ENCODE peak calls at places on chromosomes 1 and 21, in six cellular contexts. One of them, this sample, is unnamed.

GRCh38 chr1:82160903-82161302 is 360.2 kb downstream of the ADGRL2 start:
- DNase-seq in glutamatergic neuron: no peak
- DNase-seq in GM12891: no peak
- DNase-seq in Caki2: no peak
- DNase-seq in H7: no peak
- DNase-seq in AG08396: no peak
- DNase-seq in this sample: no peak

GRCh38 chr1:63973005-63973419 is 199.2 kb downstream of the ROR1 start:
- DNase-seq in glutamatergic neuron: no peak
- DNase-seq in Caki2: no peak
- DNase-seq in H7: peak; percentile 11
- DNase-seq in GM12891: no peak
- DNase-seq in AG08396: no peak
- DNase-seq in this sample: no peak

GRCh38 chr1:30449428-30450147 is 273.8 kb downstream of the MATN1 start:
- DNase-seq in Caki2: no peak
- DNase-seq in AG08396: no peak
- DNase-seq in GM12891: no peak
- DNase-seq in glutamatergic neuron: no peak
- DNase-seq in H7: no peak
- DNase-seq in this sample: no peak

GRCh38 chr1:227032396-227032795 is 92.3 kb downstream of the COQ8A start:
- DNase-seq in H7: peak; percentile 13
- DNase-seq in AG08396: no peak
- DNase-seq in glutamatergic neuron: no peak
- DNase-seq in Caki2: no peak
- DNase-seq in GM12891: no peak
- DNase-seq in this sample: no peak

GRCh38 chr1:7046314-7046713 is 261.1 kb downstream of the CAMTA1 start:
- DNase-seq in glutamatergic neuron: no peak
- DNase-seq in H7: peak; percentile 81
- DNase-seq in AG08396: peak; percentile 59
- DNase-seq in GM12891: no peak
- DNase-seq in Caki2: peak; percentile 24
- DNase-seq in this sample: no peak

GRCh38 chr21:41360072-41360821 is 1.6 kb upstream of the MX2 start:
- DNase-seq in H7: peak; percentile 79
- DNase-seq in GM12891: no peak
- DNase-seq in glutamatergic neuron: no peak
- DNase-seq in Caki2: no peak
- DNase-seq in AG08396: peak; percentile 54
- DNase-seq in this sample: no peak

GRCh38 chr1:155504207-155504606 is 58.4 kb downstream of the ASH1L start:
- DNase-seq in AG08396: no peak
- DNase-seq in H7: peak; percentile 29
- DNase-seq in glutamatergic neuron: no peak
- DNase-seq in Caki2: peak; percentile 46
- DNase-seq in GM12891: no peak
- DNase-seq in this sample: no peak

GRCh38 chr1:54365020-54365797 is 41.0 kb downstream of the SSBP3 start:
- DNase-seq in Caki2: no peak
- DNase-seq in glutamatergic neuron: no peak
- DNase-seq in H7: no peak
- DNase-seq in GM12891: no peak
- DNase-seq in AG08396: no peak
- DNase-seq in this sample: no peak

GRCh38 chr1:43522776-43523480 is 7.8 kb upstream of the PTPRF start:
- DNase-seq in glutamatergic neuron: no peak
- DNase-seq in AG08396: peak; percentile 68
- DNase-seq in Caki2: peak; percentile 80
- DNase-seq in GM12891: no peak
- DNase-seq in H7: no peak
- DNase-seq in this sample: no peak

GRCh38 chr21:18349468-18349867 is 54.1 kb downstream of the TMPRSS15 start:
- DNase-seq in H7: no peak
- DNase-seq in AG08396: no peak
- DNase-seq in glutamatergic neuron: no peak
- DNase-seq in Caki2: no peak
- DNase-seq in GM12891: no peak
- DNase-seq in this sample: no peak

GRCh38 chr1:41742219-41742618 is 176.5 kb downstream of the HIVEP3 start:
- DNase-seq in glutamatergic neuron: no peak
- DNase-seq in AG08396: peak; percentile 62
- DNase-seq in H7: no peak
- DNase-seq in GM12891: no peak
- DNase-seq in Caki2: peak; percentile 69
- DNase-seq in this sample: no peak

GRCh38 chr1:46508760-46509159 is 19.1 kb downstream of the DMBX1 start:
- DNase-seq in glutamatergic neuron: no peak
- DNase-seq in Caki2: no peak
- DNase-seq in AG08396: no peak
- DNase-seq in GM12891: no peak
- DNase-seq in H7: peak; percentile 50
- DNase-seq in this sample: no peak

GRCh38 chr1:173191011-173191410 is 16.1 kb downstream of the TNFSF4 start:
- DNase-seq in glutamatergic neuron: no peak
- DNase-seq in AG08396: no peak
- DNase-seq in GM12891: no peak
- DNase-seq in H7: no peak
- DNase-seq in Caki2: no peak
- DNase-seq in this sample: no peak

GRCh38 chr1:195948123-195948895 is 659.9 kb downstream of the KCNT2 start:
- DNase-seq in Caki2: no peak
- DNase-seq in glutamatergic neuron: no peak
- DNase-seq in AG08396: no peak
- DNase-seq in GM12891: no peak
- DNase-seq in H7: no peak
- DNase-seq in this sample: no peak

GRCh38 chr1:20166047-20166446 is 19.8 kb upstream of the UBXN10 start:
- DNase-seq in GM12891: no peak
- DNase-seq in AG08396: no peak
- DNase-seq in Caki2: no peak
- DNase-seq in glutamatergic neuron: no peak
- DNase-seq in H7: no peak
- DNase-seq in this sample: no peak

GRCh38 chr1:152111515-152111968 is 3.7 kb downstream of the TCHH start:
- DNase-seq in GM12891: no peak
- DNase-seq in AG08396: no peak
- DNase-seq in glutamatergic neuron: peak; percentile 75
- DNase-seq in H7: peak; percentile 68
- DNase-seq in Caki2: peak; percentile 87
- DNase-seq in this sample: peak; percentile 31

GRCh38 chr21:26949830-26950229 is 17.1 kb downstream of the ADAMTS5 start:
- DNase-seq in AG08396: no peak
- DNase-seq in H7: no peak
- DNase-seq in glutamatergic neuron: no peak
- DNase-seq in GM12891: no peak
- DNase-seq in Caki2: no peak
- DNase-seq in this sample: no peak

GRCh38 chr1:239929317-239929716 is 162.4 kb upstream of the FMN2 start:
- DNase-seq in Caki2: no peak
- DNase-seq in glutamatergic neuron: no peak
- DNase-seq in AG08396: no peak
- DNase-seq in GM12891: no peak
- DNase-seq in H7: no peak
- DNase-seq in this sample: no peak

GRCh38 chr1:108502624-108503023 is 52.5 kb downstream of the NBPF6 start:
- DNase-seq in AG08396: peak; percentile 22
- DNase-seq in GM12891: no peak
- DNase-seq in glutamatergic neuron: no peak
- DNase-seq in H7: no peak
- DNase-seq in Caki2: no peak
- DNase-seq in this sample: no peak

This sample was measured in activated T-helper 2 cell treated with anti-CD3 and anti-CD28 coated beads, Interferon-gamma antibody, Interleukin-2, Interleukin-4, amounts not matched to agents 10 μg/mL and 5 μg/mL and 100 μg/mL, durations not matched to agents 14 hours and 24 hours and 36 hours.